ENCODE peak calls at places on chromosomes 6 and 20, in seven cellular contexts. One of them, this sample, is unnamed.
A peak's percentile ranks its signal among the peaks of the same experiment; 100 is the strongest.

GRCh38 chr20:31894980-31895675 is 24.7 kb downstream of the TTLL9 start:
- DNase-seq in AG10803: peak; percentile 73
- DNase-seq in fibroblast of villous mesenchyme: peak; percentile 87
- DNase-seq in activated CD4-positive, alpha-beta T cell treated with anti-CD3 and anti-CD28 coated beads, Interleukin-2, amount 10 ng/mL, durations not matched to agents 7 days and 5 days: peak; percentile 24
- DNase-seq in naive thymus-derived CD8-positive, alpha-beta T cell: no peak
- DNase-seq in upper lobe of left lung: peak; percentile 86
- DNase-seq in GM23338: peak; percentile 89
- DNase-seq in this sample: peak; percentile 66

GRCh38 chr20:63186528-63187316 is 29.2 kb downstream of the YTHDF1 start:
- DNase-seq in naive thymus-derived CD8-positive, alpha-beta T cell: no peak
- DNase-seq in AG10803: no peak
- DNase-seq in GM23338: no peak
- DNase-seq in upper lobe of left lung: no peak
- DNase-seq in activated CD4-positive, alpha-beta T cell treated with anti-CD3 and anti-CD28 coated beads, Interleukin-2, amount 10 ng/mL, durations not matched to agents 7 days and 5 days: no peak
- DNase-seq in fibroblast of villous mesenchyme: no peak
- DNase-seq in this sample: no peak

GRCh38 chr6:108363756-108364356 is 69.0 kb downstream of the AFG1L start:
- DNase-seq in activated CD4-positive, alpha-beta T cell treated with anti-CD3 and anti-CD28 coated beads, Interleukin-2, amount 10 ng/mL, durations not matched to agents 7 days and 5 days: no peak
- DNase-seq in AG10803: no peak
- DNase-seq in fibroblast of villous mesenchyme: no peak
- DNase-seq in naive thymus-derived CD8-positive, alpha-beta T cell: no peak
- DNase-seq in GM23338: peak; percentile 18
- DNase-seq in upper lobe of left lung: no peak
- DNase-seq in this sample: no peak

GRCh38 chr6:50062051-50062450 is 12.3 kb upstream of the DEFB112 start:
- DNase-seq in GM23338: peak; percentile 52
- DNase-seq in activated CD4-positive, alpha-beta T cell treated with anti-CD3 and anti-CD28 coated beads, Interleukin-2, amount 10 ng/mL, durations not matched to agents 7 days and 5 days: no peak
- DNase-seq in AG10803: no peak
- DNase-seq in naive thymus-derived CD8-positive, alpha-beta T cell: no peak
- DNase-seq in fibroblast of villous mesenchyme: no peak
- DNase-seq in upper lobe of left lung: no peak
- DNase-seq in this sample: no peak

GRCh38 chr20:37192137-37192854 is 12.9 kb upstream of the MROH8 start:
- DNase-seq in upper lobe of left lung: peak; percentile 86
- DNase-seq in AG10803: peak; percentile 92
- DNase-seq in naive thymus-derived CD8-positive, alpha-beta T cell: peak; percentile 56
- DNase-seq in GM23338: peak; percentile 80
- DNase-seq in activated CD4-positive, alpha-beta T cell treated with anti-CD3 and anti-CD28 coated beads, Interleukin-2, amount 10 ng/mL, durations not matched to agents 7 days and 5 days: peak; percentile 78
- DNase-seq in fibroblast of villous mesenchyme: peak; percentile 88
- DNase-seq in this sample: peak; percentile 94

GRCh38 chr20:50551288-50551687 is 41.1 kb downstream of the PTPN1 start:
- DNase-seq in AG10803: no peak
- DNase-seq in GM23338: no peak
- DNase-seq in activated CD4-positive, alpha-beta T cell treated with anti-CD3 and anti-CD28 coated beads, Interleukin-2, amount 10 ng/mL, durations not matched to agents 7 days and 5 days: peak; percentile 56
- DNase-seq in fibroblast of villous mesenchyme: no peak
- DNase-seq in naive thymus-derived CD8-positive, alpha-beta T cell: no peak
- DNase-seq in upper lobe of left lung: no peak
- DNase-seq in this sample: no peak

GRCh38 chr20:8271727-8272126 is 139.7 kb downstream of the PLCB1 start:
- DNase-seq in AG10803: no peak
- DNase-seq in fibroblast of villous mesenchyme: no peak
- DNase-seq in upper lobe of left lung: no peak
- DNase-seq in activated CD4-positive, alpha-beta T cell treated with anti-CD3 and anti-CD28 coated beads, Interleukin-2, amount 10 ng/mL, durations not matched to agents 7 days and 5 days: no peak
- DNase-seq in naive thymus-derived CD8-positive, alpha-beta T cell: no peak
- DNase-seq in GM23338: no peak
- DNase-seq in this sample: no peak

GRCh38 chr6:87045521-87046075 is 49.3 kb downstream of the CGA start:
- DNase-seq in upper lobe of left lung: no peak
- DNase-seq in GM23338: no peak
- DNase-seq in activated CD4-positive, alpha-beta T cell treated with anti-CD3 and anti-CD28 coated beads, Interleukin-2, amount 10 ng/mL, durations not matched to agents 7 days and 5 days: no peak
- DNase-seq in AG10803: no peak
- DNase-seq in fibroblast of villous mesenchyme: no peak
- DNase-seq in naive thymus-derived CD8-positive, alpha-beta T cell: no peak
- DNase-seq in this sample: no peak

GRCh38 chr6:70684794-70685493 is 17.3 kb downstream of the SMAP1 start:
- DNase-seq in fibroblast of villous mesenchyme: no peak
- DNase-seq in AG10803: no peak
- DNase-seq in GM23338: no peak
- DNase-seq in naive thymus-derived CD8-positive, alpha-beta T cell: no peak
- DNase-seq in upper lobe of left lung: no peak
- DNase-seq in activated CD4-positive, alpha-beta T cell treated with anti-CD3 and anti-CD28 coated beads, Interleukin-2, amount 10 ng/mL, durations not matched to agents 7 days and 5 days: no peak
- DNase-seq in this sample: no peak

GRCh38 chr6:98831057-98832031 is 3.0 kb upstream of the POU3F2 start:
- DNase-seq in upper lobe of left lung: no peak
- DNase-seq in AG10803: no peak
- DNase-seq in GM23338: peak; percentile 63
- DNase-seq in fibroblast of villous mesenchyme: no peak
- DNase-seq in activated CD4-positive, alpha-beta T cell treated with anti-CD3 and anti-CD28 coated beads, Interleukin-2, amount 10 ng/mL, durations not matched to agents 7 days and 5 days: no peak
- DNase-seq in naive thymus-derived CD8-positive, alpha-beta T cell: no peak
- DNase-seq in this sample: no peak

GRCh38 chr20:49340161-49340966 is 62.5 kb upstream of the ZNFX1 start:
- DNase-seq in activated CD4-positive, alpha-beta T cell treated with anti-CD3 and anti-CD28 coated beads, Interleukin-2, amount 10 ng/mL, durations not matched to agents 7 days and 5 days: no peak
- DNase-seq in fibroblast of villous mesenchyme: no peak
- DNase-seq in GM23338: no peak
- DNase-seq in naive thymus-derived CD8-positive, alpha-beta T cell: no peak
- DNase-seq in upper lobe of left lung: no peak
- DNase-seq in AG10803: peak; percentile 32
- DNase-seq in this sample: no peak

GRCh38 chr6:149234051-149234962 is 83.2 kb upstream of the TAB2 start:
- DNase-seq in GM23338: no peak
- DNase-seq in naive thymus-derived CD8-positive, alpha-beta T cell: peak; percentile 11
- DNase-seq in upper lobe of left lung: no peak
- DNase-seq in activated CD4-positive, alpha-beta T cell treated with anti-CD3 and anti-CD28 coated beads, Interleukin-2, amount 10 ng/mL, durations not matched to agents 7 days and 5 days: peak; percentile 39
- DNase-seq in fibroblast of villous mesenchyme: peak; percentile 71
- DNase-seq in AG10803: no peak
- DNase-seq in this sample: no peak

GRCh38 chr6:53309059-53309896 is 39.5 kb downstream of the ELOVL5 start:
- DNase-seq in GM23338: no peak
- DNase-seq in activated CD4-positive, alpha-beta T cell treated with anti-CD3 and anti-CD28 coated beads, Interleukin-2, amount 10 ng/mL, durations not matched to agents 7 days and 5 days: peak; percentile 22
- DNase-seq in naive thymus-derived CD8-positive, alpha-beta T cell: peak; percentile 10
- DNase-seq in fibroblast of villous mesenchyme: peak; percentile 89
- DNase-seq in upper lobe of left lung: no peak
- DNase-seq in AG10803: peak; percentile 91
- DNase-seq in this sample: no peak

GRCh38 chr6:156427345-156427744 is 349.8 kb upstream of the ARID1B start:
- DNase-seq in GM23338: no peak
- DNase-seq in fibroblast of villous mesenchyme: peak; percentile 72
- DNase-seq in activated CD4-positive, alpha-beta T cell treated with anti-CD3 and anti-CD28 coated beads, Interleukin-2, amount 10 ng/mL, durations not matched to agents 7 days and 5 days: no peak
- DNase-seq in AG10803: peak; percentile 90
- DNase-seq in upper lobe of left lung: peak; percentile 27
- DNase-seq in naive thymus-derived CD8-positive, alpha-beta T cell: no peak
- DNase-seq in this sample: no peak

GRCh38 chr6:127938701-127939100 is 37.8 kb upstream of the THEMIS start:
- DNase-seq in fibroblast of villous mesenchyme: peak; percentile 48
- DNase-seq in GM23338: peak; percentile 18
- DNase-seq in AG10803: peak; percentile 70
- DNase-seq in activated CD4-positive, alpha-beta T cell treated with anti-CD3 and anti-CD28 coated beads, Interleukin-2, amount 10 ng/mL, durations not matched to agents 7 days and 5 days: no peak
- DNase-seq in upper lobe of left lung: no peak
- DNase-seq in naive thymus-derived CD8-positive, alpha-beta T cell: no peak
- DNase-seq in this sample: no peak

GRCh38 chr20:38061109-38061508 is 27.6 kb downstream of the RPRD1B start:
- DNase-seq in naive thymus-derived CD8-positive, alpha-beta T cell: no peak
- DNase-seq in fibroblast of villous mesenchyme: no peak
- DNase-seq in GM23338: no peak
- DNase-seq in AG10803: no peak
- DNase-seq in upper lobe of left lung: no peak
- DNase-seq in activated CD4-positive, alpha-beta T cell treated with anti-CD3 and anti-CD28 coated beads, Interleukin-2, amount 10 ng/mL, durations not matched to agents 7 days and 5 days: no peak
- DNase-seq in this sample: no peak

GRCh38 chr6:131368077-131368911 is 204.7 kb upstream of the ARG1 start:
- DNase-seq in activated CD4-positive, alpha-beta T cell treated with anti-CD3 and anti-CD28 coated beads, Interleukin-2, amount 10 ng/mL, durations not matched to agents 7 days and 5 days: no peak
- DNase-seq in upper lobe of left lung: peak; percentile 66
- DNase-seq in naive thymus-derived CD8-positive, alpha-beta T cell: no peak
- DNase-seq in GM23338: no peak
- DNase-seq in AG10803: peak; percentile 74
- DNase-seq in fibroblast of villous mesenchyme: no peak
- DNase-seq in this sample: peak; percentile 50

GRCh38 chr20:53803492-53804155 is 210.0 kb upstream of the ZNF217 start:
- DNase-seq in upper lobe of left lung: no peak
- DNase-seq in naive thymus-derived CD8-positive, alpha-beta T cell: no peak
- DNase-seq in AG10803: no peak
- DNase-seq in fibroblast of villous mesenchyme: no peak
- DNase-seq in activated CD4-positive, alpha-beta T cell treated with anti-CD3 and anti-CD28 coated beads, Interleukin-2, amount 10 ng/mL, durations not matched to agents 7 days and 5 days: no peak
- DNase-seq in GM23338: no peak
- DNase-seq in this sample: no peak

GRCh38 chr6:34970487-34970886 is 81.4 kb downstream of the ANKS1A start:
- DNase-seq in activated CD4-positive, alpha-beta T cell treated with anti-CD3 and anti-CD28 coated beads, Interleukin-2, amount 10 ng/mL, durations not matched to agents 7 days and 5 days: no peak
- DNase-seq in fibroblast of villous mesenchyme: no peak
- DNase-seq in upper lobe of left lung: no peak
- DNase-seq in AG10803: peak; percentile 20
- DNase-seq in naive thymus-derived CD8-positive, alpha-beta T cell: no peak
- DNase-seq in GM23338: no peak
- DNase-seq in this sample: no peak

GRCh38 chr6:154960299-154960796 is 34.8 kb upstream of the TIAM2 start:
- DNase-seq in AG10803: no peak
- DNase-seq in naive thymus-derived CD8-positive, alpha-beta T cell: no peak
- DNase-seq in fibroblast of villous mesenchyme: no peak
- DNase-seq in activated CD4-positive, alpha-beta T cell treated with anti-CD3 and anti-CD28 coated beads, Interleukin-2, amount 10 ng/mL, durations not matched to agents 7 days and 5 days: no peak
- DNase-seq in GM23338: no peak
- DNase-seq in upper lobe of left lung: no peak
- DNase-seq in this sample: no peak